ENCODE peak calls at places on chromosome 19, in six cellular contexts. B is tibial nerve, O is esophagus squamous epithelium, G is stomach, P is lower leg skin, I is Peyer's patch. M is an unnamed sample.

GRCh38 chr19:52993342-52994178 is 20.2 kb upstream of the ERVV-1 start:
- DNase-seq in B (peak), I (peak), P (peak), G (peak), O (no peak), M (peak)

GRCh38 chr19:29216021-29216420 is 3.1 kb upstream of the UQCRFS1 start:
- DNase-seq in B (no peak), O (no peak), P (no peak), I (no peak), G (no peak), M (no peak)

GRCh38 chr19:19510432-19510831 is 4.9 kb downstream of the TSSK6 start:
- DNase-seq in P (no peak), G (no peak), I (no peak), O (no peak), B (no peak), M (no peak)

GRCh38 chr19:48735031-48735615 is 5.3 kb downstream of the RASIP1 start:
- DNase-seq in B (no peak), O (no peak), I (no peak), G (no peak), P (no peak), M (no peak)

GRCh38 chr19:40610396-40611064 is 9.4 kb downstream of the LTBP4 start:
- DNase-seq in G (peak), B (no peak), I (peak), P (no peak), O (no peak), M (no peak)

GRCh38 chr19:29831041-29831548 is 19.3 kb downstream of the CCNE1 start:
- DNase-seq in P (no peak), O (no peak), G (no peak), B (no peak), I (no peak), M (no peak)

GRCh38 chr19:53771133-53771532 is 53.0 kb downstream of the NLRP12 start:
- DNase-seq in B (no peak), I (no peak), P (no peak), G (no peak), O (no peak), M (no peak)

GRCh38 chr19:3285647-3286176 is 61.3 kb downstream of the CELF5 start:
- DNase-seq in G (no peak), P (no peak), O (no peak), I (no peak), B (no peak), M (no peak)

GRCh38 chr19:47071731-47072130 is 23.3 kb upstream of the TMEM160 start:
- DNase-seq in G (no peak), B (no peak), P (no peak), I (no peak), O (no peak), M (no peak)

GRCh38 chr19:54145541-54146158 is 8.1 kb downstream of the CNOT3 start:
- DNase-seq in I (no peak), P (no peak), G (no peak), O (no peak), B (no peak), M (no peak)

GRCh38 chr19:58350001-58350801 is 3.1 kb downstream of the A1BG start:
- DNase-seq in O (no peak), G (no peak), I (no peak), B (no peak), P (no peak), M (no peak)

GRCh38 chr19:35088514-35088913 is 27.1 kb upstream of the FXYD3 start:
- DNase-seq in P (no peak), B (no peak), G (no peak), I (no peak), O (no peak), M (no peak)

GRCh38 chr19:4439243-4439642 is 18.4 kb downstream of the UBXN6 start:
- DNase-seq in B (no peak), O (no peak), P (no peak), I (no peak), G (no peak), M (no peak)

GRCh38 chr19:22623841-22624221 is 10.3 kb upstream of the ZNF492 start:
- DNase-seq in I (no peak), O (no peak), G (no peak), P (no peak), B (no peak), M (no peak)

GRCh38 chr19:41367848-41368301 is 3.9 kb upstream of the B9D2 start:
- DNase-seq in B (no peak), O (no peak), G (no peak), P (no peak), I (no peak), M (no peak)

GRCh38 chr19:34306213-34306661 is 51.9 kb downstream of the GARRE1 start:
- DNase-seq in G (peak), P (no peak), I (no peak), O (no peak), B (no peak), M (no peak)

GRCh38 chr19:55657004-55657747 is 2.3 kb downstream of the U2AF2 start:
- DNase-seq in B (no peak), G (peak), P (no peak), I (no peak), O (no peak), M (no peak)

GRCh38 chr19:8585894-8586750 is 8.9 kb upstream of the MYO1F start:
- DNase-seq in P (no peak), I (peak), G (peak), B (no peak), O (no peak), M (no peak)

GRCh38 chr19:39199025-39199424 is 2.3 kb downstream of the NCCRP1 start:
- DNase-seq in O (no peak), P (no peak), G (peak), I (no peak), B (no peak), M (no peak)

GRCh38 chr19:12669272-12670158 is 2.9 kb downstream of the WDR83 start:
- DNase-seq in O (no peak), P (peak), I (peak), G (peak), B (peak), M (no peak)

GRCh38 chr19:6963937-6964336 is 57.3 kb downstream of the MBD3L2B start:
- DNase-seq in P (no peak), O (no peak), I (peak), B (no peak), G (no peak), M (no peak)

GRCh38 chr19:21047712-21048111 is 27.3 kb downstream of the ZNF430 start:
- DNase-seq in P (no peak), G (no peak), I (no peak), B (no peak), O (no peak), M (no peak)

GRCh38 chr19:6774821-6775707 is 2.6 kb downstream of the VAV1 start:
- DNase-seq in I (no peak), P (no peak), B (no peak), G (no peak), O (no peak), M (no peak)

GRCh38 chr19:1440418-1440801 is 2.2 kb downstream of the RPS15 start:
- DNase-seq in I (no peak), P (no peak), G (no peak), O (no peak), B (no peak), M (no peak)

GRCh38 chr19:1438933-1439358 is 750 bp downstream of the RPS15 start:
- DNase-seq in P (no peak), G (no peak), O (no peak), I (no peak), B (no peak), M (no peak)

GRCh38 chr19:1441677-1442438 is 3.7 kb downstream of the RPS15 start:
- DNase-seq in P (no peak), G (no peak), I (no peak), O (no peak), B (no peak), M (no peak)

GRCh38 chr19:1438035-1438932 is at the start of gene RPS15:
- DNase-seq in I (peak), P (peak), B (peak), O (peak), G (peak), M (peak)

DNA sequence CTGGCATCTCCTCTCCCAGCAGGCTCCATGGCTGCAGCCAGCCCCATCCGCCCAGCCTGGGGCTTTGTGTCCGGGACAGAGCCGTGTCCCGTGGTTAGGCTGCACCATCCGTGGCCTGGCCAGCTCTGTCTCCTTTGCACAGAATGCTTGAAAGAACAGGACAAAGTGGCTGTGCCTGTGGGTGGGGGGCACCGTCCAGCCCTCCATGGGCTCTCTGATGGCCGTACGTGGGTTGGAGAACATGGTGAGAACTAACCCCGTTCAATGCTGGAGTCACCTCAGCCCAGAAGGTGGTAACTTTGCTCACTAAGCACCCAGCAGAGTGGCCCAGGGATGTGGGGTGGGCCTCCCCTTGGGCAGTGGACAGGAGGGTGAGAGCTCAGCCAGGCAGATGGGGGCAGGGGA is 2.8 kb downstream of the RPS15 start:
- DNase-seq in G (no peak), I (no peak), P (no peak), B (no peak), O (no peak), M (no peak)
- TF ChIP-seq POLR2A in G (no peak), I (no peak), P (no peak), B (no peak), O (no peak), M (no peak)

DNA sequence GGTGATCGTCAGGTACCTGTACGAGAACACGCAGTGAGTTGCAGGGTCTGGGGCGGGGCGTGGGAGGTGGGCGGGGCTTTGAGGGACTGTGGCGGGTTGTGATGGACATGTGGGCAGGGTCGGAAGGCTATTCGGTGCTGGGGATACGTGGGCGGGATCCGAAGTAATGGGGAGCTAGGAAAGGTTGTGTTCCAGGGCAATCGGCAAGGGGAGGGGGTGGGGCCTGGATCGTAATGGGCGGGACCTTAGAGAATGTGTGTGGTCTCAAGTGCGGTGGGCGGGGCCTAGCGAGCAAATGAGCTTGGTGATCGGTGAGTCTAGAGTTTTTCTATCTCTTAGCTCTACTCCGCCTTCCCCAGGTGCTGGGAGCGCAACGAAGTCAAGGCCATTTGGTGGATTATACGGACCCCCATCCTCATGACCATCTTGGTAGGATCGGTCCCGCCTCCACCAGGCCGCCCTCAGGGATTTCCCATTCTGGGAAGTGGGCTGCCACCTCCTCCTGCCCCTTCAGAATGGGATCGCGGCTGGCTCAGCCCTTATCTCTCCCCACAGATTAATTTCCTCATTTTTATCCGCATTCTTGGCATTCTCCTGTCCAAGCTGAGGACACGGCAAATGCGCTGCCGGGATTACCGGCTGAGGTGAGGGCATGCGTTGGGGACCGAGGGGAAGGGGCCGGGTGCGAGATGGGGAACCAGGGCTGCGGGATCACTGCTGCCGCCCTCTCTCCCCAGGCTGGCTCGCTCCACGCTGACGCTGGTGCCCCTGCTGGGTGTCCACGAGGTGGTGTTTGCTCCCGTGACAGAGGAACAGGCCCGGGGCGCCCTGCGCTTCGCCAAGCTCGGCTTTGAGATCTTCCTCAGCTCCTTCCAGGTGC is 9.6 kb downstream of the GIPR start:
- DNase-seq in G (peak), O (peak), B (peak), P (peak), I (peak), M (peak)
- TF ChIP-seq POLR2A in G (no peak), O (no peak), B (no peak), P (no peak), I (no peak), M (no peak)

DNA sequence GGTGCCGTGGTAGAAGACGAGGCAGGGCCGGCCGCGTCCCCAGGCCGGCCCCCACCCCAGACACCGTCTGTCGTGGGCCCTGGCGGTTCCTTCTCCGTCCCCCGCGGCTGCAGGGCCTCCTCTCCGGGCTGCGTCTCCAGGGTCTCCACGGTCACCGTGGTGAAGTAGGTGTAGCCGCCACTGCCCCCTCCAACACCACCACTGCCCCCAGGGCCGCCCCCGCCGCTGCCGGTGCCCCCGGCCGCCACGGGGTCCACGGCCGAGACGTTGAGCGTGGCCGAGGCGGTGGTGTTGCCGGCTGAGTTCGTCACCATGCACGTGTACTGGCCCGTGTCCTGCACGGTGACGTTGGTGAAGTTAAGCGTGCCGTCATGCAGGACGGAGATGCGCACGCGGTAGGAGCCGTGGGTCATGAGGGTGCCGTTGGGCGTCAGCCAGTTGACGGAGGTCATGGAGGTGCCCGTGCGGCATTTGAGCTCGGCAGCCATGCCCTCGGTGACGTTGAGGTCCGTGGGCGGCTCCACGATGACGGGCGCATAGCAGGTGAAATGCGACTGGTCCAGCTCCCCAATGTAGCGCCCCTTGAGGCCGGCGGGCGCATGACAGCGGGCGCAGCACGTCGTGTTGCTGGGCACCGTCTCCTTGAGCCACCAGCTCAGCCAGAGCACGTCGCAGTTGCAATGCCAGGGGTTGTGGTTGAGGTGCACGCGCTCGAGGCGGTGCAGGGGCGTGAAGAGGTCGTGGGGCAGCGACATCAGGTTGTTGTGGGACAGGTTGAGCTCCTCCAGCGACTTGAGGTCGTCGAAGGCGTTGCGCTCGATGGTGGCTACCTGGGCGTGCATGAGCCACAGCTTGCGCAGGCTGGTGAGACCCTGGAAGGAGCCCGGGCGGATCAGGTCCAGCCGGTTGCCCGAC is 4.6 kb upstream of the ASPDH start:
- DNase-seq in I (no peak), G (no peak), B (no peak), O (no peak), P (no peak), M (no peak)
- TF ChIP-seq POLR2A in I (no peak), G (no peak), B (no peak), O (no peak), P (no peak), M (no peak)

GRCh38 chr19:14369399-14370168 is 11.7 kb upstream of the ADGRE5 start:
- DNase-seq in B (no peak), P (no peak), G (no peak), O (no peak), I (peak), M (no peak)

GRCh38 chr19:14370169-14370998 is 10.9 kb upstream of the ADGRE5 start:
- DNase-seq in P (no peak), G (no peak), B (no peak), I (peak), O (no peak), M (no peak)

GRCh38 chr19:14368011-14368513 is 13.2 kb upstream of the ADGRE5 start:
- DNase-seq in G (no peak), I (no peak), P (no peak), O (no peak), B (no peak), M (no peak)

GRCh38 chr19:14366529-14366928 is 14.7 kb upstream of the ADGRE5 start:
- DNase-seq in P (peak), I (peak), G (peak), O (peak), B (peak), M (no peak)

DNA sequence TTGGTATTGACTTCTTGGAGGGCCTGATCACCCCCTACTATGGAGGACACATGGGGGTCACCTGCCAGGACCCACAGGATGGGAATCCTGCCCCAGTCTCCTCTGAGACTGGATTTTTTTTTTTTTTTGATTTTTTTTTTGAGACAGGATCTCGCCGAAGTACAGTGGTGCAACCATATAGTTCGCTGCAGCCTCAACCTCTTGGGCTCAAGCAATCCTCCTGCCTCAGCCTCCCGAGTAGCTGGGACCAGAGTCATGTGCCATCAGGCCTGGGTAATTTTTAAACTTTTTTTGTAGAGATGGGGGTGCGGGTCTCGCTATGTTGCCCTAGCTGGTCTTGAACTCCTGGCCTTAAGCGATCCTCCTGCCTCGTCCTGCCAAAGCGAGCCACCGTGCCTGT is 14.2 kb upstream of the ADGRE5 start:
- DNase-seq in P (no peak), I (no peak), B (no peak), O (no peak), G (no peak), M (no peak)
- TF ChIP-seq POLR2A in P (no peak), I (no peak), B (no peak), O (no peak), G (no peak), M (no peak)

DNA sequence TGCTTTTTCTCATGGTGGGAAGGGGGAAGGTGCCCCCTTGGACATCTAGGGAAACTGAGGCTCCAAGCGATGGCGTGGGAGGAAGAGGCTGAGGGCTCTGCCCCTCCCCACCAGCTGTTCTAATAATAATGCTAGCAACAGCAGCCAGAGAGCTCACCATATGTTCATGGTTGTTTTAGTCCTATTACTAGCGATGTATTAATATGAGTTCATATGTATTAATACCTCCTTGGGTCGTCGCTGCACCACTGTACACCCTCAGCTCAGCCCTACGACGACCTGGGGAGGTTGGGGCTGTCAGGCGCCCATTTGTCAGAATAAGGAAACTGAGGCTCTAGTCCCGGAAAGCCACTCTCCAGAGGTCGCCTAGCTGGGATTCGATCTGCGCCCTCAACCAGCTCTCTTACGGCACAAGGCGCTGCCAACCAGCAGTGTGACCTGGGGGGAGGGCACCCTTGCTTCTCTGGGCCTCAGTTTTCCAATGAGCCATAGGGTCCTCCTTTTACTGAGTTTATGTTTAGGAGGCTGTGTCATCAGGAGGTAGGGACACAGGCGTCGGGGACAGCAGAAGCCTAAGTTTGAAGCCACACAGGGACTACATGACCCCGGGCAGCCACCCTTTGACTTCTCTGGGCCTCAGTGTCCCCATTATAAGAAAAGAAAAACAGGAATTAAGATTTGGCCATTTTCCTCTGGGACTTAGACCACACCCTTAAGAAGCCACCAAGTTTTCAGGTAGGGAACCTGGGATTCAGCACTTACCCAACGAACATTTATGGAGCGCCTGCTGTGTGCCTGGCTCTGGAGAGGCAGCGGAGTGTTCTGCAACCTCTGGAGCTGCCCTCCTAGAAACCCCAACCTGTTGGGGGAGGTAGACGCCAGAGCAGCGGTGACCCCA is 664 bp downstream of the MAST3 start:
- DNase-seq in B (no peak), I (no peak), P (no peak), G (no peak), O (no peak), M (no peak)
- TF ChIP-seq POLR2A in B (no peak), I (no peak), P (no peak), G (no peak), O (no peak), M (peak)

DNA sequence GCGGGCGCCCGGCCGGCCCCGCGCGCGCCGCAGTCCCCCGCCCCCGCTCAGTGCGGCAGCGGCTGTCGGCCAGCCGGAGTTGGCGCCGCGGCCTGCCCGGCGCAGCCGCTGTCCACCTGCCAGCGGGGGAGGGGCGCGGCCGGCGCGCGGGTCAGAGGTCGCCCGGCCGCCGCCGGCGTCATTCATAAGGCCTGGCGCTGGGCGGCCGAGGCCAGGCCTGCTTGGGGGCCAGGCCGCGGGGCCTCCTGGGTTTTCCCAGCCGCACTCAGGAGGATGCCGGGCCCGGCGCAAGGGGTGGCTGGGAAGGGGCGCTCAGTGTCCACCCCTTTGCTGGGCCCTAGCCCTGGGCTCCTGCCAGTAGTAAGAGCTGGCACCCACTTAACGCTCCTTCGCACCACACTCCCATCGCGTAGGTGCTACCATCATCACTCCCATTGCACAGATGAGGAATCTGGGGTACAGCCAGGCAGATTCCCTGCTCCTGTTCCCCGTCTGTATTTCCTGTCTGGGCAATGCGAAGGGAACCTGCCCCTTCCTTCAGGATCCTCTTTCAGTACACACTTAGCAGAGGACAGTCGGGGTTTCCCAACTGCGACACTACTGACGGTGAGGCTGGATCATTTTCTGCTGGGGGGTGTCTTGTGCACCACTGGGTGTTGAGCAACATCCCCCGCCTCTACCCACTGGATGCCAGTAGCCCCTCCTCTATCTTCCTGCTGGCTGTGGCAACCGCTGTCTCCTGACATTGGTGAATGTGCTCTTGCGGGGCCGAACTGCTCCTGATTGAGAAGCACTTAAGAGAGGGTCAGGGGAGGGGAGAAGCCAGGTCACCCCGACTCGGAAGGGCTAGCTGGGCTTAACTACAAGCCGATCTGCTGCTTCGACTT is 846 bp upstream of the PRKACA start:
- DNase-seq in O (peak), P (peak), I (peak), B (peak), G (peak), M (no peak)
- TF ChIP-seq POLR2A in O (no peak), P (peak), I (no peak), B (peak), G (no peak), M (no peak)